ENCODE peak calls at places on chromosomes 13 and 19, in nine cellular contexts. S, Z, A, V, N, C, W, Q and I are unnamed samples.

GRCh38 chr19:41882568-41883462 is at the start of gene ARHGEF1:
- DNase-seq in S (peak), Z (no peak), A (peak), V (peak), N (no peak), C (no peak), W (peak), Q (peak), I (peak)

GRCh38 chr13:99392806-99393135 is 85.6 kb upstream of the GPR183 start:
- DNase-seq in S (no peak), Z (no peak), A (no peak), V (no peak), N (no peak), C (no peak), W (no peak), Q (no peak), I (no peak)

GRCh38 chr19:16367269-16367683 is 42.6 kb downstream of the KLF2 start:
- DNase-seq in S (peak), Z (no peak), A (no peak), V (no peak), N (no peak), C (no peak), W (peak), Q (no peak), I (no peak)

GRCh38 chr19:53132231-53132991 is at the start of gene ZNF415:
- DNase-seq in S (peak), Z (peak), A (peak), V (peak), N (no peak), C (peak), W (peak), Q (peak), I (peak)

GRCh38 chr13:85417807-85418206 is 381.4 kb downstream of the SLITRK6 start:
- DNase-seq in S (no peak), Z (no peak), A (no peak), V (no peak), N (no peak), C (no peak), W (no peak), Q (no peak), I (no peak)

GRCh38 chr13:45361596-45362206 is 20.7 kb upstream of the TPT1 start:
- DNase-seq in S (no peak), Z (no peak), A (no peak), V (no peak), N (peak), C (no peak), W (no peak), Q (no peak), I (no peak)

GRCh38 chr13:111460548-111461444 is 140.4 kb downstream of the TEX29 start:
- DNase-seq in S (no peak), Z (peak), A (peak), V (no peak), N (peak), C (no peak), W (no peak), Q (peak), I (no peak)

GRCh38 chr19:48147597-48148175 is 22.5 kb downstream of the LIG1 start:
- DNase-seq in S (no peak), Z (no peak), A (no peak), V (no peak), N (no peak), C (no peak), W (no peak), Q (no peak), I (no peak)

GRCh38 chr13:113774177-113775107 is 15.4 kb downstream of the TMEM255B start:
- DNase-seq in S (no peak), Z (no peak), A (no peak), V (no peak), N (no peak), C (no peak), W (no peak), Q (peak), I (no peak)

GRCh38 chr19:49677232-49677881 is at the start of gene PRMT1:
- DNase-seq in S (peak), Z (no peak), A (peak), V (peak), N (no peak), C (peak), W (no peak), Q (no peak), I (peak)

GRCh38 chr19:1151037-1151716 is 22.9 kb downstream of the SBNO2 start:
- DNase-seq in S (peak), Z (no peak), A (no peak), V (peak), N (no peak), C (no peak), W (no peak), Q (no peak), I (no peak)

DNA sequence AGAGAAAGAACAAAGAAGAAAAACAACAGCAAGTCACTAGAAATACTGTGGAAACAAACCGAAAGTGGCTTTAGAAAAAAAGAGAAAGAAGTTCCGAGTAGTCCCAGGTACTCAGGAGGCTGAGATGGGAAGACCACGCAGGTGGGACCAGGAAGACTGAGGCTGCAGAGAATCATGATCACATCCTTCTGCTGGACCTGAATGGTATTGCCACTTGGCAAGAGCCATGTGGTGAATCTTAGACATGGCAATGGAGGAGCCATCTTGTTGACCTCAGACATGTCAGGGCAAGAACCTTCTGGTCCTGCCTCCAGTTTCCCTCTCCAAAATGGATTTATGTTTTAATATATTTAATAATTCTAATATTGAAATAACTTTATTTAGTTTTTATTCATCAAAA is 37.4 kb upstream of the ZNF724 start:
- DNase-seq in S (no peak), Z (no peak), A (no peak), V (no peak), N (no peak), C (no peak), W (no peak), Q (no peak), I (no peak)
- TF ChIP-seq CTCF in S (no peak), Z (no peak), A (peak), V (no peak), N (no peak), C (no peak), W (no peak), Q (no peak), I (no peak)

GRCh38 chr19:2426661-2427322 is 594 bp downstream of the TIMM13 start:
- DNase-seq in S (peak), Z (no peak), A (peak), V (peak), N (no peak), C (peak), W (peak), Q (peak), I (no peak)
- TF ChIP-seq CTCF in S (no peak), Z (no peak), A (no peak), V (no peak), N (no peak), C (no peak), W (no peak), Q (no peak), I (no peak)

GRCh38 chr19:29665826-29666633 is 769 bp downstream of the PLEKHF1 start:
- DNase-seq in S (peak), Z (no peak), A (no peak), V (peak), N (no peak), C (peak), W (no peak), Q (peak), I (no peak)

GRCh38 chr19:29667390-29667783 is 2.1 kb downstream of the PLEKHF1 start:
- DNase-seq in S (no peak), Z (no peak), A (no peak), V (no peak), N (no peak), C (peak), W (no peak), Q (no peak), I (no peak)

GRCh38 chr19:29668746-29669609 is 3.7 kb downstream of the PLEKHF1 start:
- DNase-seq in S (peak), Z (no peak), A (no peak), V (peak), N (no peak), C (peak), W (no peak), Q (no peak), I (no peak)

GRCh38 chr19:29666634-29667389 is 1.6 kb downstream of the PLEKHF1 start:
- DNase-seq in S (peak), Z (no peak), A (no peak), V (peak), N (no peak), C (peak), W (peak), Q (peak), I (no peak)

DNA sequence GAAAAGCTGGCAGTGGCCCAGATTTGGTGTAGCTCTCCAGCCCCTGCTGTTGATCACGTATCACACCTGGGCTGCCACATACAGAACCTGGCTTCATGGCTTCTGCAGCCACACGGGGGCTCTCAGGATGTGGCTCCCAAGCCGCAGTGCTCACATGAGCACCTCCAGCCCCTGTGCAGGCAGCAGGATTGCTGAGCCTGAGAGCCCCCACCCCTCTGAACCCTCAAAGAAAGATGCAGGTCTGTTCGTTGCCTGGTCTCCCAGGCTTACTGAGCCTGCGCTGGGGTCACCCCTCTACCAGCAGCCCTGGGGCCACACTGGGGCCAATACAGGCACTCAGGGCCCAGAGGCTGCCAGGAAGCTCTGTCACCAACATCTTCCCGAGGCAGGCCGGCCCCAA is 2.7 kb downstream of the PLEKHF1 start:
- DNase-seq in S (no peak), Z (no peak), A (no peak), V (peak), N (no peak), C (peak), W (peak), Q (no peak), I (no peak)
- TF ChIP-seq CTCF in S (peak), Z (no peak), A (no peak), V (no peak), N (no peak), C (peak), W (peak), Q (no peak), I (no peak)

GRCh38 chr13:65990684-65991083 is 1239.5 kb downstream of the PCDH9 start:
- DNase-seq in S (no peak), Z (no peak), A (no peak), V (no peak), N (no peak), C (no peak), W (no peak), Q (no peak), I (no peak)

GRCh38 chr13:65985632-65986031 is 1244.5 kb downstream of the PCDH9 start:
- DNase-seq in S (no peak), Z (no peak), A (peak), V (no peak), N (no peak), C (no peak), W (no peak), Q (no peak), I (no peak)
- TF ChIP-seq CTCF in S (no peak), Z (no peak), A (no peak), V (no peak), N (peak), C (no peak), W (no peak), Q (no peak), I (no peak)